ENCODE peak calls at places on chromosomes 2 and 18, in six cellular contexts. E is A549, L is IMR-90, A is GM12878, Q is HepG2, P is K562. K is an unnamed sample.

GRCh38 chr2:179952658-179953057 is 54.4 kb downstream of the CWC22 start:
- DNase-seq in Q (no peak), P (no peak), L (no peak), E (no peak), A (no peak), K (no peak)

GRCh38 chr2:211367252-211367651 is 810.9 kb downstream of the CPS1 start:
- DNase-seq in E (no peak), A (no peak), P (no peak), Q (no peak), L (no peak), K (no peak)

GRCh38 chr18:32724071-32724696 is 48.6 kb downstream of the KLHL14 start:
- DNase-seq in Q (no peak), A (no peak), L (no peak), P (no peak), E (no peak), K (peak; percentile 59)

GRCh38 chr2:203720922-203721672 is 14.7 kb downstream of the CD28 start:
- DNase-seq in A (no peak), E (no peak), Q (peak; percentile 57), L (no peak), P (no peak), K (no peak)

GRCh38 chr18:49678440-49678839 is 116.6 kb downstream of the LIPG start:
- DNase-seq in Q (no peak), L (no peak), E (no peak), P (no peak), A (no peak), K (no peak)

GRCh38 chr2:157261199-157261782 is 3.8 kb downstream of the GALNT5 start:
- DNase-seq in Q (no peak), E (peak; percentile 70), L (peak; percentile 75), A (no peak), P (peak; percentile 96), K (peak; percentile 8)

GRCh38 chr2:234885113-234885512 is 66.7 kb upstream of the SH3BP4 start:
- DNase-seq in Q (no peak), E (no peak), A (no peak), P (no peak), L (no peak), K (no peak)

GRCh38 chr2:173151671-173152398 is 76.2 kb downstream of the MAP3K20 start:
- DNase-seq in Q (no peak), E (no peak), P (no peak), L (peak; percentile 90), A (no peak), K (no peak)

GRCh38 chr2:215441560-215442391 is 5.9 kb upstream of the FN1 start:
- DNase-seq in E (no peak), Q (no peak), A (no peak), L (no peak), P (no peak), K (no peak)

GRCh38 chr18:33135951-33136660 is 304.4 kb downstream of the CCDC178 start:
- DNase-seq in L (no peak), A (no peak), Q (no peak), P (no peak), E (no peak), K (no peak)

GRCh38 chr2:207051345-207051959 is 112.1 kb downstream of the CPO start:
- DNase-seq in Q (no peak), A (no peak), L (peak; percentile 65), E (no peak), P (no peak), K (no peak)

GRCh38 chr2:172405673-172406072 is 21.7 kb upstream of the ITGA6 start:
- DNase-seq in P (no peak), A (no peak), L (no peak), Q (no peak), E (no peak), K (no peak)

GRCh38 chr2:59080465-59081181 is 839.5 kb upstream of the FANCL start:
- DNase-seq in P (no peak), E (no peak), L (no peak), A (no peak), Q (no peak), K (peak; percentile 53)

GRCh38 chr2:767440-767839 is 90.2 kb upstream of the TMEM18 start:
- DNase-seq in A (no peak), P (no peak), Q (no peak), E (no peak), L (no peak), K (no peak)

GRCh38 chr2:176283268-176283667 is 14.0 kb downstream of the MTX2 start:
- DNase-seq in L (peak; percentile 38), P (no peak), A (no peak), Q (no peak), E (no peak), K (no peak)

GRCh38 chr2:230347659-230348305 is 20.8 kb downstream of the SP140L start:
- DNase-seq in E (no peak), A (peak; percentile 32), Q (no peak), L (peak; percentile 31), P (no peak), K (no peak)

GRCh38 chr2:151775057-151775740 is 40.9 kb upstream of the NEB start:
- DNase-seq in Q (no peak), A (no peak), P (peak; percentile 37), L (peak; percentile 17), E (no peak), K (no peak)

GRCh38 chr2:240469239-240469636 is 33.8 kb downstream of the GPC1 start:
- DNase-seq in L (no peak), P (no peak), A (no peak), E (no peak), Q (no peak), K (no peak)

GRCh38 chr2:12004713-12005112 is 258.3 kb downstream of the LPIN1 start:
- DNase-seq in L (no peak), P (no peak), E (no peak), Q (no peak), A (no peak), K (no peak)

GRCh38 chr18:50877545-50878265 is 1.2 kb upstream of the ME2 start:
- DNase-seq in A (no peak), E (no peak), P (no peak), L (no peak), Q (no peak), K (no peak)

GRCh38 chr2:42368817-42369550 is 8.0 kb upstream of the COX7A2L start:
- DNase-seq in P (no peak), L (no peak), E (no peak), A (no peak), Q (no peak), K (no peak)

GRCh38 chr18:66523219-66523991 is 80.5 kb downstream of the CDH19 start:
- DNase-seq in E (peak; percentile 1), A (no peak), P (no peak), Q (peak; percentile 33), L (no peak), K (peak; percentile 4)

GRCh38 chr2:172931256-172931894 is 144.3 kb upstream of the MAP3K20 start:
- DNase-seq in A (no peak), L (peak; percentile 75), P (peak; percentile 35), Q (no peak), E (no peak), K (peak; percentile 18)

GRCh38 chr2:189549440-189549832 is 31.1 kb downstream of the SLC40A1 start:
- DNase-seq in L (peak; percentile 68), A (no peak), E (no peak), Q (no peak), P (no peak), K (no peak)

GRCh38 chr2:143700865-143701264 is 571.6 kb downstream of the ARHGAP15 start:
- DNase-seq in L (no peak), E (no peak), Q (no peak), P (no peak), A (no peak), K (no peak)

GRCh38 chr2:96800762-96801463 is 15.2 kb upstream of the CNNM3 start:
- DNase-seq in E (peak; percentile 72), Q (peak; percentile 71), L (peak; percentile 41), A (no peak), P (peak; percentile 66), K (peak; percentile 74)
- TF ChIP-seq BHLHE40 in E (no peak), Q (peak; percentile 40), L (no peak), A (peak; percentile 58), P (peak; percentile 12), K (no peak)

GRCh38 chr2:16218651-16219050 is 278.3 kb downstream of the MYCN start:
- DNase-seq in A (no peak), L (no peak), E (peak; percentile 25), P (peak; percentile 39), Q (peak; percentile 33), K (peak; percentile 41)
- TF ChIP-seq BHLHE40 in A (no peak), L (no peak), E (no peak), P (no peak), Q (no peak), K (no peak)

GRCh38 chr2:18912225-18912888 is 323.0 kb upstream of the NT5C1B start:
- DNase-seq in Q (peak; percentile 40), E (no peak), A (no peak), P (no peak), L (no peak), K (no peak)

GRCh38 chr2:18913512-18913911 is 324.1 kb upstream of the NT5C1B start:
- DNase-seq in P (no peak), L (no peak), Q (no peak), A (no peak), E (no peak), K (no peak)

GRCh38 chr2:18907508-18907907 is 318.1 kb upstream of the NT5C1B start:
- DNase-seq in L (peak; percentile 45), Q (no peak), E (no peak), P (no peak), A (no peak), K (no peak)

GRCh38 chr2:18911416-18911815 is 322.0 kb upstream of the NT5C1B start:
- DNase-seq in E (no peak), Q (no peak), L (no peak), P (no peak), A (no peak), K (no peak)

DNA sequence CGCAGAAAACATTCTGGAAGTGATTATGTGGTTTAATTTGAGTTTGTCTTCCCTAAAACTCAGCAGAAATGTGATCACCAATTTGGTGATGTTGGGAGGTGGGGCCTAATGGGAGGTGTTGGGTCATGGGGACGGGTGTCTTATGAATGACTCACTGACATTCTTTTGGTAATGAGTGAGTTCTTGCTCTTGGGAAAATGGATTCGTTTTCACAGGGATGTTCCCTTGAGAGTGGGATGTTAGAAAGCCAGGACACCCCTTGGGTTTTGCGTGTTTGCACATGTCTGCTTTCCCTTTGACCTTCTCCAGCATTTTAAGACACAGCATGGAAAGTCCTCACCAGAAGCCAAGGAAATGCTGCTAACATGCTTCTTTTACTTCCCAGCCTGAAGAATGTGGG is 321.5 kb upstream of the NT5C1B start:
- DNase-seq in Q (no peak), E (no peak), A (no peak), P (no peak), L (peak; percentile 74), K (no peak)
- TF ChIP-seq BHLHE40 in Q (no peak), E (no peak), A (no peak), P (no peak), L (peak; percentile 28), K (no peak)

GRCh38 chr2:118272391-118272790 is 184.1 kb downstream of the INSIG2 start:
- DNase-seq in P (no peak), E (no peak), A (no peak), Q (no peak), L (no peak), K (no peak)

GRCh38 chr2:118268268-118268667 is 180.0 kb downstream of the INSIG2 start:
- DNase-seq in L (no peak), P (no peak), A (no peak), E (no peak), Q (no peak), K (no peak)

GRCh38 chr2:118266086-118266485 is 177.8 kb downstream of the INSIG2 start:
- DNase-seq in L (no peak), P (no peak), A (no peak), E (no peak), Q (no peak), K (no peak)

GRCh38 chr2:118264591-118264990 is 176.3 kb downstream of the INSIG2 start:
- DNase-seq in Q (no peak), E (no peak), P (no peak), A (no peak), L (no peak), K (no peak)

GRCh38 chr2:118269408-118270051 is 181.3 kb downstream of the INSIG2 start:
- DNase-seq in P (peak; percentile 8), A (no peak), E (no peak), Q (peak; percentile 28), L (no peak), K (no peak)
- TF ChIP-seq BHLHE40 in P (no peak), A (no peak), E (no peak), Q (no peak), L (no peak), K (no peak)

K was measured in HEK293T.